ENCODE peak calls at places on chromosomes 7 and 10, in six cellular contexts. V is stimulated activated CD4-positive, alpha-beta T cell treated with anti-CD3 and anti-CD28 coated beads, Interleukin-2, amount 100 ng/mL, for 4 hours; N is NCI-H1417; G is fibroblast of lung; O is heart left ventricle; T is T-cell. P is an unnamed sample.

GRCh38 chr7:116522247-116522646 is 2.6 kb upstream of the CAV1 start:
- DNase-seq in V (no peak), G (peak), O (no peak), T (no peak), N (no peak), P (no peak)

GRCh38 chr10:16429539-16429938 is 7.3 kb upstream of the PTER start:
- DNase-seq in T (no peak), V (no peak), G (no peak), N (no peak), O (no peak), P (no peak)

GRCh38 chr7:47482013-47482761 is 99.7 kb downstream of the TNS3 start:
- DNase-seq in N (no peak), O (peak), T (no peak), G (peak), V (no peak), P (no peak)

GRCh38 chr10:119658274-119658673 is 7.1 kb downstream of the BAG3 start:
- DNase-seq in N (no peak), V (peak), G (peak), O (peak), T (no peak), P (peak)

GRCh38 chr7:132322981-132323380 is 253.3 kb downstream of the PLXNA4 start:
- DNase-seq in T (no peak), N (no peak), O (no peak), G (no peak), V (no peak), P (no peak)

GRCh38 chr7:139942686-139943085 is 113.6 kb downstream of the TBXAS1 start:
- DNase-seq in G (no peak), T (no peak), V (no peak), O (no peak), N (no peak), P (no peak)

GRCh38 chr10:106175760-106176377 is 988.6 kb downstream of the SORCS1 start:
- DNase-seq in O (no peak), N (no peak), V (no peak), G (peak), T (no peak), P (no peak)

GRCh38 chr7:113918946-113919345 is at the start of gene PPP1R3A:
- DNase-seq in V (no peak), N (no peak), O (no peak), T (no peak), G (no peak), P (no peak)

GRCh38 chr7:43905954-43906326 is 456 bp downstream of the URGCP start:
- DNase-seq in V (peak), T (no peak), G (peak), O (peak), N (peak), P (peak)

GRCh38 chr7:102236592-102237287 is 49.9 kb upstream of the SH2B2 start:
- DNase-seq in G (peak), T (peak), N (peak), O (peak), V (peak), P (peak)

GRCh38 chr10:77857272-77857671 is 69.3 kb downstream of the DLG5 start:
- DNase-seq in V (no peak), T (no peak), O (no peak), G (no peak), N (no peak), P (no peak)

GRCh38 chr7:19982841-19983835 is 209.7 kb upstream of the TMEM196 start:
- DNase-seq in G (peak), V (no peak), T (no peak), O (no peak), N (no peak), P (peak)

GRCh38 chr10:133418289-133418993 is 6.0 kb downstream of the SPRN start:
- DNase-seq in T (no peak), G (no peak), O (no peak), V (no peak), N (no peak), P (no peak)

GRCh38 chr7:149662591-149663095 is 110.7 kb downstream of the ZNF467 start:
- DNase-seq in G (peak), T (peak), V (peak), N (no peak), O (peak), P (peak)

GRCh38 chr10:98415710-98416077 is 712 bp upstream of the PYROXD2 start:
- DNase-seq in G (no peak), O (no peak), V (no peak), N (no peak), T (no peak), P (no peak)

GRCh38 chr7:158329686-158330085 is 257.9 kb downstream of the PTPRN2 start:
- DNase-seq in N (no peak), G (no peak), T (no peak), O (no peak), V (no peak), P (no peak)

GRCh38 chr7:1086588-1087461 is 1.1 kb upstream of the GPER1 start:
- DNase-seq in V (peak), N (no peak), O (peak), G (peak), T (peak), P (peak)

GRCh38 chr7:107890493-107890961 is 456 bp upstream of the DLD start:
- DNase-seq in G (no peak), O (no peak), V (no peak), T (no peak), N (no peak), P (no peak)

GRCh38 chr10:12780634-12781601 is 220.6 kb downstream of the CCDC3 start:
- DNase-seq in N (no peak), V (no peak), G (peak), T (no peak), O (no peak), P (no peak)

GRCh38 chr7:4040031-4040928 is 641.8 kb upstream of the FOXK1 start:
- DNase-seq in N (no peak), T (no peak), G (no peak), O (no peak), V (no peak), P (no peak)

GRCh38 chr7:119964065-119964464 is 308.9 kb upstream of the KCND2 start:
- DNase-seq in G (no peak), N (no peak), T (no peak), O (no peak), V (no peak), P (no peak)

GRCh38 chr10:133161486-133162051 is 1.6 kb downstream of the KNDC1 start:
- DNase-seq in G (no peak), V (no peak), O (no peak), N (no peak), T (no peak), P (no peak)

GRCh38 chr10:130804778-130805634 is 506.5 kb downstream of the TCERG1L start:
- DNase-seq in V (no peak), N (no peak), T (no peak), G (no peak), O (no peak), P (no peak)

P was measured in right cardiac atrium.